ENCODE peak calls at places on chromosomes 11 and 22, in six cellular contexts. S, L, E, T, O and M are unnamed samples.

GRCh38 chr22:41830174-41830573 is 2.7 kb upstream of the SREBF2 start:
- DNase-seq in O (no peak), T (no peak), L (no peak), S (no peak), E (no peak), M (no peak)

GRCh38 chr11:46072172-46072964 is 48.9 kb downstream of the PHF21A start:
- DNase-seq in S (no peak), T (no peak), E (peak; percentile 10), O (no peak), L (no peak), M (no peak)

GRCh38 chr11:77057938-77058474 is 8.8 kb upstream of the CAPN5 start:
- DNase-seq in E (no peak), S (no peak), L (no peak), T (no peak), O (no peak), M (no peak)

GRCh38 chr22:27391092-27391770 is 410.3 kb downstream of the MN1 start:
- DNase-seq in T (no peak), L (no peak), O (no peak), S (no peak), E (peak; percentile 46), M (no peak)

GRCh38 chr11:88535266-88535665 is 197.7 kb upstream of the CTSC start:
- DNase-seq in E (no peak), O (no peak), T (no peak), L (no peak), S (peak; percentile 45), M (no peak)

GRCh38 chr11:86161373-86162255 is 82.9 kb upstream of the EED start:
- DNase-seq in S (no peak), L (no peak), T (no peak), O (no peak), E (no peak), M (no peak)

GRCh38 chr22:37314315-37315046 is 32.2 kb downstream of the CYTH4 start:
- DNase-seq in O (no peak), S (no peak), L (no peak), T (no peak), E (no peak), M (no peak)

GRCh38 chr22:26890870-26891269 is 233.5 kb downstream of the MIAT start:
- DNase-seq in T (no peak), E (no peak), O (no peak), L (no peak), S (no peak), M (no peak)

GRCh38 chr11:36391062-36391461 is 95.0 kb downstream of the PRR5L start:
- DNase-seq in S (no peak), E (no peak), T (no peak), O (no peak), L (no peak), M (no peak)

GRCh38 chr11:94199367-94200130 is 70.9 kb downstream of the PANX1 start:
- DNase-seq in L (no peak), S (no peak), O (no peak), E (no peak), T (no peak), M (no peak)

GRCh38 chr11:44774131-44774530 is 47.4 kb downstream of the TSPAN18 start:
- DNase-seq in O (no peak), T (no peak), L (no peak), E (peak; percentile 80), S (no peak), M (no peak)

GRCh38 chr11:11772865-11773515 is 68.8 kb upstream of the USP47 start:
- DNase-seq in O (no peak), E (no peak), S (no peak), T (no peak), L (no peak), M (no peak)

GRCh38 chr11:34185926-34186841 is 80.8 kb downstream of the NAT10 start:
- DNase-seq in T (no peak), S (no peak), O (no peak), E (no peak), L (no peak), M (no peak)